ENCODE peak calls at places on chromosomes 4 and X, in five cellular contexts. Y is cardiac muscle cell, I is mammary epithelial cell, V is substantia nigra, K is upper lobe of right lung. U is an unnamed sample.

GRCh38 chr4:24236532-24236931 is 346.7 kb upstream of the PPARGC1A start:
- DNase-seq in Y (no peak), I (no peak), V (no peak), K (no peak), U (no peak)

GRCh38 chrX:85611926-85612325 is 232.5 kb upstream of the POF1B start:
- DNase-seq in Y (peak), I (peak), V (no peak), K (no peak), U (no peak)

GRCh38 chr4:77921701-77922100 is 59.1 kb downstream of the MRPL1 start:
- DNase-seq in Y (peak), I (peak), V (no peak), K (no peak), U (no peak)

GRCh38 chr4:33071552-33071951 is 2351.4 kb downstream of the PCDH7 start:
- DNase-seq in Y (peak), I (no peak), V (no peak), K (no peak), U (no peak)

GRCh38 chr4:87166296-87166854 is 54.0 kb downstream of the KLHL8 start:
- DNase-seq in Y (no peak), I (no peak), V (no peak), K (no peak), U (no peak)

GRCh38 chrX:150834695-150835094 is 63.8 kb downstream of the CD99L2 start:
- DNase-seq in Y (no peak), I (no peak), V (no peak), K (no peak), U (no peak)

GRCh38 chr4:57231781-57232180 is 121.6 kb upstream of the IGFBP7 start:
- DNase-seq in Y (no peak), I (peak), V (no peak), K (no peak), U (no peak)

GRCh38 chr4:114495471-114495928 is 103.1 kb upstream of the UGT8 start:
- DNase-seq in Y (no peak), I (no peak), V (no peak), K (no peak), U (no peak)

GRCh38 chr4:97507587-97508245 is 635.6 kb downstream of the STPG2 start:
- DNase-seq in Y (peak), I (peak), V (no peak), K (no peak), U (no peak)

GRCh38 chr4:81504685-81505598 is 33.2 kb upstream of the RASGEF1B start:
- DNase-seq in Y (peak), I (no peak), V (peak), K (peak), U (no peak)

GRCh38 chr4:104451573-104451972 is 43.1 kb downstream of the CXXC4 start:
- DNase-seq in Y (peak), I (peak), V (no peak), K (no peak), U (no peak)

GRCh38 chr4:37873383-37873782 is 17.5 kb upstream of the TBC1D1 start:
- DNase-seq in Y (peak), I (peak), V (no peak), K (no peak), U (no peak)

GRCh38 chr4:1012031-1012739 is 759 bp downstream of the FGFRL1 start:
- DNase-seq in Y (peak), I (peak), V (no peak), K (peak), U (peak)

GRCh38 chrX:109911046-109911445 is 91.9 kb upstream of the TMEM164 start:
- DNase-seq in Y (peak), I (no peak), V (no peak), K (no peak), U (no peak)

GRCh38 chr4:107999932-108000539 is 10.3 kb downstream of the HADH start:
- DNase-seq in Y (no peak), I (no peak), V (no peak), K (no peak), U (no peak)

GRCh38 chrX:40729923-40730584 is 5.3 kb downstream of the MED14 start:
- DNase-seq in Y (no peak), I (no peak), V (no peak), K (no peak), U (no peak)

GRCh38 chrX:130105226-130105625 is 5.1 kb downstream of the ELF4 start:
- DNase-seq in Y (no peak), I (no peak), V (no peak), K (no peak), U (no peak)

GRCh38 chr4:73867783-73868182 is 1.4 kb upstream of the CXCL1 start:
- DNase-seq in Y (no peak), I (peak), V (no peak), K (no peak), U (no peak)

GRCh38 chr4:138241281-138242075 is 671 bp downstream of the SLC7A11 start:
- DNase-seq in Y (peak), I (no peak), V (no peak), K (no peak), U (peak)

GRCh38 chr4:4524364-4524763 is 17.5 kb downstream of the STX18 start:
- DNase-seq in Y (no peak), I (no peak), V (no peak), K (no peak), U (no peak)

GRCh38 chr4:147542229-147542990 is 61.5 kb downstream of the EDNRA start:
- DNase-seq in Y (no peak), I (no peak), V (no peak), K (no peak), U (no peak)

GRCh38 chr4:1446502-1447153 is 40.4 kb upstream of the NKX1-1 start:
- DNase-seq in Y (no peak), I (no peak), V (no peak), K (no peak), U (no peak)

GRCh38 chr4:147933316-147933715 is 201.4 kb downstream of the ARHGAP10 start:
- DNase-seq in Y (no peak), I (no peak), V (no peak), K (no peak), U (no peak)

GRCh38 chr4:166252487-166253402 is 379.7 kb downstream of the TLL1 start:
- DNase-seq in Y (peak), I (peak), V (no peak), K (no peak), U (no peak)

GRCh38 chrX:73859622-73860021 is 296.6 kb downstream of the CHIC1 start:
- DNase-seq in Y (no peak), I (no peak), V (no peak), K (no peak), U (no peak)

GRCh38 chr4:993111-994029 is at the start of gene SLC26A1:
- DNase-seq in Y (no peak), I (no peak), V (no peak), K (no peak), U (peak)

GRCh38 chr4:54224960-54225670 is 4.0 kb upstream of the PDGFRA start:
- DNase-seq in Y (no peak), I (no peak), V (no peak), K (no peak), U (no peak)

GRCh38 chr4:54227261-54228063 is 1.6 kb upstream of the PDGFRA start:
- DNase-seq in Y (peak), I (peak), V (no peak), K (no peak), U (no peak)

GRCh38 chr4:54228064-54228527 is 997 bp upstream of the PDGFRA start:
- DNase-seq in Y (peak), I (peak), V (peak), K (peak), U (peak)

GRCh38 chr4:54226399-54227260 is 2.5 kb upstream of the PDGFRA start:
- DNase-seq in Y (peak), I (no peak), V (no peak), K (peak), U (no peak)

DNA sequence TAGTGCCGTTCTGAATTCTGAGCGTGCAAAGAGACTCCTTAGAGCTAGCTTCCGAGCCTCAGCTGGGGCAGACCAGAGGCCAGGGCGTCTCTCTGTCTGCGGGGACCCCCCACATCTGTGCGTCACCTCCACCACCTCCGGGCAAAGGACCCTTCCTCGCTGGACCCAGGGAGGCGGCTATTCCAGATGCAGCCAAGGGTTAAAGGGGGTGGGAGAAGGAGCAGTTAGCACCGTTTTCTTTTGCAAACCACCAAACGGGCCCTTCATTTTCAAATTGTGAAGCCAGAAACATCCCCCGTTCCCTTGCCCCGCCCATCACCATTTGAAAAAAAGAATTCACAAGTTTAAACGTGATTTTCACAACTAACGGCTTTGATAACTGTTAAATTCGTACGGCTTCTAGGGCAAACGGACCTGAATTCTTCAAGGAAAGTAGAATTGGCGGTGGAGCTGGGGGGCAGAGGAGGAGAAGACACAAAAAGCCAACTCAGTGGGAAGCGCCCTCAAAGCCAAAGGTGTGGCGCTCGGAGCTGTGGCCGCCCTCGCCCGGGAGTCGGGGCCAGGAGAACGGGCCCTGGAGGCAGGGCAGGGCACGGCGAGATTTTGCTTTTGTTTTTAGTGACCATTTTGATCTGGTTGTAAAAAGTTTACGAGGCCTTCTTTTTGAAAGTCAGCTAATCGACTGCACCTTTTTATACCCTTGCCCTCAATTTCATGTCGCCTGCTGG is 3.3 kb upstream of the PDGFRA start:
- DNase-seq in Y (peak), I (no peak), V (no peak), K (no peak), U (peak)
- H3K27ac ChIP-seq in Y (peak), I (no peak), V (no peak), K (peak), U (no peak)

GRCh38 chr4:23035521-23036056 is 342.9 kb downstream of the GBA3 start:
- DNase-seq in Y (no peak), I (no peak), V (no peak), K (no peak), U (no peak)

GRCh38 chr4:23036503-23036902 is 343.8 kb downstream of the GBA3 start:
- DNase-seq in Y (no peak), I (no peak), V (no peak), K (no peak), U (no peak)

GRCh38 chr4:23036921-23037495 is 344.3 kb downstream of the GBA3 start:
- DNase-seq in Y (no peak), I (no peak), V (no peak), K (no peak), U (no peak)

GRCh38 chr4:23034726-23035125 is 342.0 kb downstream of the GBA3 start:
- DNase-seq in Y (no peak), I (no peak), V (no peak), K (no peak), U (no peak)

DNA sequence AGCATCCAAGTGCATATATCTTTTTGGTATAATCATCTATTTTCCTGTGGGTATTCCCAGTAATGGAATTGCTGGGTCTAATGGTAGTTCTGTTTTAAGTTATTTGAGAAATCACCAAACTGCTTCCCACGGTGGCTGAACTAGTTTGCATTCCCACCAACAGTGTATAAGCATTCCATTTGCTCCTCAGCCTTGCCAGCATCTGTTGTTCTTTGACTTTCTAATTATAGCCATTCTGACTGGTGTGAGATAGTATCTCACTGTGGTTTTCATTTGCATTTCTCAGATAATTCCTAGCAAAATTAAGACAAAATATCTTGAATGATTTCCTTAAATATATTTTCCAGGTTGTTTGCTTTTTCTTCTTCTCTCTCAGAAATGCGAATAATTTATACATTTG is 341.1 kb downstream of the GBA3 start:
- DNase-seq in Y (no peak), I (no peak), V (no peak), K (no peak), U (no peak)
- H3K27ac ChIP-seq in Y (no peak), I (no peak), V (no peak), K (no peak), U (no peak)

GRCh38 chr4:113397114-113397701 is 347.8 kb downstream of the ANK2 start:
- DNase-seq in Y (peak), I (no peak), V (no peak), K (no peak), U (no peak)
- H3K27ac ChIP-seq in Y (no peak), I (no peak), V (no peak), K (no peak), U (no peak)

DNA sequence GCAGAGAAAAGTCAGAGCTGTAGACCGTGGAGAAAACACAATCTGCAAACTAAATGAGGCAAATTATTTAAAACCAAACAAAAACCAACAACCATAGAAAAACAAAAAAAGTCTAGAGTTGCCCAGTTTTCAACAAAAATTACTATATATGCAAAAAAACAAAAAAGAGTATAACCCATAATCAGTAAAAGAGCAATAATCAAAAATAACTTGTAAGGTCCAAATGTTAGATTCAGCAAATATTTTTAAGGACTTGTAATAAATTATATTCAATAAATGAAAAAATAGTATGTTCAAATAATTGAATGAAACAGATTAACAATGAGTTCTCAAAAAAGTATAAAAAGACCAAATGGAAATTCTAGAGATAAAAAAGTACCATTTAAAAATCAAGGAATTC is 130.5 kb downstream of the LRBA start:
- DNase-seq in Y (no peak), I (no peak), V (no peak), K (no peak), U (no peak)
- H3K27ac ChIP-seq in Y (no peak), I (peak), V (no peak), K (no peak), U (no peak)

DNA sequence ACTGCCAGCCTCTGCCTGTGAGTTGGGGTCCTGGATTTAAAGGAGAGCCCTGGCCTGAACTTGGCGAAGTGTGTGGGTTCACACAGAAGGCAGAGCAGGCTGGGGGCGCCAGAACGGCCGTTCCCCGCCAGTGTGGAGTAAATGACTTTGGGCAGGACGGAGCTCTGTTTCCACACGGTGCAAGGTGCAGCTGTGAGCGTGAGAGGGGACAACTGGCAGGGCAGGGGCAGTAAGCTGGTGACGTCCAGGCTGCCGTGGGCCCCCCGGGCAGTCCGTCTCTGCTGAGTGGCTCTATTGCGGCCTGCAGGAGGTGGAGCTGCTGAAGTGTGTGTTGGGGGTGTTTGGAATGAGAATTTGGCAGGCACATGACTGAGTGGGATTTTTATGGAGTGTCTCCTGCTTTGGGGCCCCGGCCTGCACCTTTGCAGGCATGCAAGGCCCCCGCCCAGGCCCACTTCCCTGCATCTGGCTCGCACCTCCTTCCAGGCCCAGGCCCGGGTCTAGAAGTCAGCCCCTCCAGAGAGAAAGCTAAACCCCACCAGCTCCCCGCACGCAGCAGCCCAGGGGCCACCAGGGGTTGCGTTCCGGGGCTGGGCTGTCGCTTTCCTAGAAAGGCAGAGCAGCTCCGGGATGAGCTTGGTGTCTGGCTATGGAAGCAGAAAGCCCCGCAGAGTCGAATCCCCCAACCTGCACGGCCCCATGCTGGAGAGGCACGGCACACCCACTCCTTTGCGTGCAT is 62.2 kb upstream of the GRPEL1 start:
- DNase-seq in Y (no peak), I (no peak), V (no peak), K (no peak), U (no peak)
- H3K27ac ChIP-seq in Y (no peak), I (no peak), V (no peak), K (no peak), U (no peak)

GRCh38 chrX:12210196-12210815 is 72.0 kb downstream of the FRMPD4 start:
- DNase-seq in Y (peak), I (peak), V (no peak), K (no peak), U (no peak)

GRCh38 chrX:12206413-12206812 is 68.1 kb downstream of the FRMPD4 start:
- DNase-seq in Y (no peak), I (peak), V (no peak), K (no peak), U (no peak)

DNA sequence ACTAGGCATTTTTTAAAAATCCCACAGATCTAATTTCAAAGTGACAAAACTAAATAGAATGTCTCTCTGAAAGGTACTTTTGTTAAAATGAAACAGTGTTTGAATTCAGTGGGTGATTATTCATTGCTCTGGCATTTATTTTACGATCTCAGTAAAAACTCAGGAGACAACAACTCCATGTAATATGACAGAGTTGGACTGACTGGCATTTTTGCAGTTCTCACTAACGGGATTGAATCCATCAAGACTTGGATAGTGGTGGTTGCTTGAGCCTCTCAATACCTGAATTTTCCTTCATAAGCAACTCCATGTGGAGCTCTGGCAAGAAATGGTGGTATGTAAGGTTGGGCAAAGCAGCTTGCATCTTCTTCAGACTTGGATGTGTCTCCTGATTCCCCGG is 72.6 kb downstream of the FRMPD4 start:
- DNase-seq in Y (peak), I (peak), V (no peak), K (no peak), U (no peak)
- H3K27ac ChIP-seq in Y (no peak), I (peak), V (no peak), K (no peak), U (no peak)

GRCh38 chr4:26032572-26033320 is 118.7 kb downstream of the SMIM20 start:
- DNase-seq in Y (peak), I (no peak), V (no peak), K (no peak), U (no peak)
- H3K27ac ChIP-seq in Y (no peak), I (no peak), V (no peak), K (peak), U (no peak)

GRCh38 chrX:44906542-44906941 is 33.6 kb downstream of the KDM6A start:
- DNase-seq in Y (no peak), I (no peak), V (no peak), K (no peak), U (no peak)

GRCh38 chrX:44906041-44906440 is 33.1 kb downstream of the KDM6A start:
- DNase-seq in Y (no peak), I (no peak), V (no peak), K (no peak), U (no peak)

GRCh38 chrX:44903107-44903506 is 30.1 kb downstream of the KDM6A start:
- DNase-seq in Y (peak), I (peak), V (no peak), K (no peak), U (no peak)

GRCh38 chrX:44903842-44904530 is 31.0 kb downstream of the KDM6A start:
- DNase-seq in Y (no peak), I (no peak), V (no peak), K (no peak), U (no peak)

DNA sequence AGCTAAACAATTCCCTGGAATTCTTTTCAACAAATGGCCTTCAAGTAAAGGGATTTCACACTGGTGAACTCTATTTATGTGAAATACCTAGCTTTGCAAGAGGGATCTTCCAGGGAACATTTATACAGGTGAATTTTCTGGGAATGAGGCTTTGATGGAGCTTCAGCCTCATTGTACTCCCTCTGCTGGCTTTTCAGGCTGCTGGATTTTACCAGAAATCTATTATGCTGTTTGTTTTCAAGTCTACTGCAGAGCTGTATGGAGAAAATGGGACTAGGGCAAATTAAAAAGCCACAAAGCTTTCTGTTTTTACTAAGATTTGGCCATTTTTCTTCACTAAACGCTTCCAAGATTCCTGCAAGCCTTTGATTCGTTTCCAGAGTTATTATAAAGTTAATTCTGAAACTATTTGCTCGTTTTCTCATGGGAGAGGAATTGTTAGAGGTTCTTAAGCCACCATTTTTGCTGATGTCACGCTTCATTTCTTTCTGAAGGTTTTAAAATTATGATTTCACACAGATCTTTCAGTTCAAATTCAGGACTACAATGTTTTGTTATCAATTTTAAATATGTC is 31.6 kb downstream of the KDM6A start:
- DNase-seq in Y (no peak), I (no peak), V (no peak), K (no peak), U (no peak)
- H3K27ac ChIP-seq in Y (no peak), I (no peak), V (no peak), K (no peak), U (no peak)

DNA sequence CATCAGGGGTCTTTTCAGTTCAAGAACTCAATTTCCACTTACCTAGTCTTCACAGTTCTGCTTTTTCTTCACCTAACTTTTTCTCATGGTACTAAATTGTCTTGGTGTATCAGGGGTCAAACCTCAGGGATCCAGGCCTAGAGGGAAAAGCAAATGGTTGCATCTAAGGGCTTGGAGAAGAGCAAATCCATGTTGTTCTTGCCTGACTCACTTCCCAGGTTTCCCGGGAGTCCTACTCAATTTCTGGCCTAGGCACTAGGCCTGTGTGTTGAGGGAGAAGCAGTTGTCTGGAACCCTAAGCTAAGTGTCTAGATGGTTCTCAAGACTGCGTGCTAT is 191.9 kb upstream of the STK26 start:
- DNase-seq in Y (no peak), I (no peak), V (no peak), K (no peak), U (no peak)
- H3K27ac ChIP-seq in Y (peak), I (no peak), V (peak), K (peak), U (peak)

U was measured in pancreas.